ENCODE peak calls at places on chromosomes 11 and 22, in seven cellular contexts. One of them, this sample, is unnamed.
A peak's percentile ranks its signal among the peaks of the same experiment; 100 is the strongest.

GRCh38 chr22:46929046-46929688 is 166.7 kb downstream of the TBC1D22A start:
- DNase-seq in A549: no peak
- DNase-seq in CD4-positive, CD25-positive, alpha-beta regulatory T cell: no peak
- DNase-seq in naive thymus-derived CD4-positive, alpha-beta T cell: no peak
- DNase-seq in transverse colon: no peak
- DNase-seq in lung: no peak
- DNase-seq in right lobe of liver: no peak
- DNase-seq in this sample: no peak

GRCh38 chr11:94185387-94186084 is 56.9 kb downstream of the PANX1 start:
- DNase-seq in A549: no peak
- DNase-seq in CD4-positive, CD25-positive, alpha-beta regulatory T cell: no peak
- DNase-seq in naive thymus-derived CD4-positive, alpha-beta T cell: no peak
- DNase-seq in transverse colon: no peak
- DNase-seq in lung: no peak
- DNase-seq in right lobe of liver: no peak
- DNase-seq in this sample: no peak

GRCh38 chr11:92628401-92629292 is 340.8 kb upstream of the MTNR1B start:
- DNase-seq in A549: no peak
- DNase-seq in CD4-positive, CD25-positive, alpha-beta regulatory T cell: no peak
- DNase-seq in naive thymus-derived CD4-positive, alpha-beta T cell: no peak
- DNase-seq in transverse colon: no peak
- DNase-seq in lung: no peak
- DNase-seq in right lobe of liver: no peak
- DNase-seq in this sample: no peak

GRCh38 chr11:130070109-130070828 is 575 bp downstream of the APLP2 start:
- DNase-seq in A549: no peak
- DNase-seq in CD4-positive, CD25-positive, alpha-beta regulatory T cell: peak; percentile 47
- DNase-seq in naive thymus-derived CD4-positive, alpha-beta T cell: peak; percentile 22
- DNase-seq in transverse colon: peak; percentile 52
- DNase-seq in lung: peak; percentile 41
- DNase-seq in right lobe of liver: peak; percentile 59
- DNase-seq in this sample: peak; percentile 31

GRCh38 chr11:3056296-3057068 is 741 bp downstream of the CARS1 start:
- DNase-seq in A549: no peak
- DNase-seq in CD4-positive, CD25-positive, alpha-beta regulatory T cell: peak; percentile 8
- DNase-seq in naive thymus-derived CD4-positive, alpha-beta T cell: no peak
- DNase-seq in transverse colon: peak; percentile 37
- DNase-seq in lung: peak; percentile 44
- DNase-seq in right lobe of liver: peak; percentile 66
- DNase-seq in this sample: no peak

GRCh38 chr22:27108425-27109114 is 451.2 kb downstream of the MIAT start:
- DNase-seq in A549: peak; percentile 45
- DNase-seq in CD4-positive, CD25-positive, alpha-beta regulatory T cell: no peak
- DNase-seq in naive thymus-derived CD4-positive, alpha-beta T cell: no peak
- DNase-seq in transverse colon: peak; percentile 32
- DNase-seq in lung: no peak
- DNase-seq in right lobe of liver: no peak
- DNase-seq in this sample: no peak

GRCh38 chr11:21630934-21631478 is 561.9 kb upstream of the ANO5 start:
- DNase-seq in A549: no peak
- DNase-seq in CD4-positive, CD25-positive, alpha-beta regulatory T cell: no peak
- DNase-seq in naive thymus-derived CD4-positive, alpha-beta T cell: no peak
- DNase-seq in transverse colon: no peak
- DNase-seq in lung: no peak
- DNase-seq in right lobe of liver: no peak
- DNase-seq in this sample: no peak

GRCh38 chr11:130449246-130449990 is 973 bp downstream of the ADAMTS15 start:
- DNase-seq in A549: no peak
- DNase-seq in CD4-positive, CD25-positive, alpha-beta regulatory T cell: no peak
- DNase-seq in naive thymus-derived CD4-positive, alpha-beta T cell: no peak
- DNase-seq in transverse colon: no peak
- DNase-seq in lung: no peak
- DNase-seq in right lobe of liver: no peak
- DNase-seq in this sample: no peak

GRCh38 chr11:66046901-66047300 is 2.1 kb downstream of the GAL3ST3 start:
- DNase-seq in A549: no peak
- DNase-seq in CD4-positive, CD25-positive, alpha-beta regulatory T cell: no peak
- DNase-seq in naive thymus-derived CD4-positive, alpha-beta T cell: no peak
- DNase-seq in transverse colon: no peak
- DNase-seq in lung: no peak
- DNase-seq in right lobe of liver: no peak
- DNase-seq in this sample: no peak

GRCh38 chr22:46317646-46318045 is 17.9 kb upstream of the TRMU start:
- DNase-seq in A549: no peak
- DNase-seq in CD4-positive, CD25-positive, alpha-beta regulatory T cell: no peak
- DNase-seq in naive thymus-derived CD4-positive, alpha-beta T cell: no peak
- DNase-seq in transverse colon: no peak
- DNase-seq in lung: no peak
- DNase-seq in right lobe of liver: no peak
- DNase-seq in this sample: peak; percentile 0

GRCh38 chr11:106410902-106411301 is 333.4 kb downstream of the AASDHPPT start:
- DNase-seq in A549: no peak
- DNase-seq in CD4-positive, CD25-positive, alpha-beta regulatory T cell: no peak
- DNase-seq in naive thymus-derived CD4-positive, alpha-beta T cell: no peak
- DNase-seq in transverse colon: no peak
- DNase-seq in lung: no peak
- DNase-seq in right lobe of liver: no peak
- DNase-seq in this sample: no peak

GRCh38 chr11:2462986-2463765 is 18.4 kb downstream of the KCNQ1 start:
- DNase-seq in A549: no peak
- DNase-seq in CD4-positive, CD25-positive, alpha-beta regulatory T cell: no peak
- DNase-seq in naive thymus-derived CD4-positive, alpha-beta T cell: no peak
- DNase-seq in transverse colon: peak; percentile 87
- DNase-seq in lung: peak; percentile 86
- DNase-seq in right lobe of liver: no peak
- DNase-seq in this sample: no peak

GRCh38 chr11:9231848-9232177 is 33.3 kb downstream of the DENND5A start:
- DNase-seq in A549: no peak
- DNase-seq in CD4-positive, CD25-positive, alpha-beta regulatory T cell: no peak
- DNase-seq in naive thymus-derived CD4-positive, alpha-beta T cell: no peak
- DNase-seq in transverse colon: no peak
- DNase-seq in lung: no peak
- DNase-seq in right lobe of liver: no peak
- DNase-seq in this sample: no peak

GRCh38 chr11:134037093-134037908 is 31.6 kb upstream of the JAM3 start:
- DNase-seq in A549: peak; percentile 15
- DNase-seq in CD4-positive, CD25-positive, alpha-beta regulatory T cell: peak; percentile 48
- DNase-seq in naive thymus-derived CD4-positive, alpha-beta T cell: peak; percentile 33
- DNase-seq in transverse colon: peak; percentile 72
- DNase-seq in lung: peak; percentile 64
- DNase-seq in right lobe of liver: peak; percentile 69
- DNase-seq in this sample: peak; percentile 73

GRCh38 chr22:27748355-27749168 is 53.0 kb downstream of the MN1 start:
- DNase-seq in A549: no peak
- DNase-seq in CD4-positive, CD25-positive, alpha-beta regulatory T cell: no peak
- DNase-seq in naive thymus-derived CD4-positive, alpha-beta T cell: no peak
- DNase-seq in transverse colon: no peak
- DNase-seq in lung: no peak
- DNase-seq in right lobe of liver: no peak
- DNase-seq in this sample: no peak

GRCh38 chr11:61908730-61909622 is 8.4 kb downstream of the RAB3IL1 start:
- DNase-seq in A549: no peak
- DNase-seq in CD4-positive, CD25-positive, alpha-beta regulatory T cell: no peak
- DNase-seq in naive thymus-derived CD4-positive, alpha-beta T cell: no peak
- DNase-seq in transverse colon: peak; percentile 39
- DNase-seq in lung: no peak
- DNase-seq in right lobe of liver: peak; percentile 83
- DNase-seq in this sample: no peak

GRCh38 chr22:39209756-39210155 is 35.0 kb downstream of the PDGFB start:
- DNase-seq in A549: no peak
- DNase-seq in CD4-positive, CD25-positive, alpha-beta regulatory T cell: no peak
- DNase-seq in naive thymus-derived CD4-positive, alpha-beta T cell: no peak
- DNase-seq in transverse colon: no peak
- DNase-seq in lung: no peak
- DNase-seq in right lobe of liver: no peak
- DNase-seq in this sample: no peak

GRCh38 chr11:75279273-75279672 is 38.7 kb downstream of the TPBGL start:
- DNase-seq in A549: no peak
- DNase-seq in CD4-positive, CD25-positive, alpha-beta regulatory T cell: no peak
- DNase-seq in naive thymus-derived CD4-positive, alpha-beta T cell: no peak
- DNase-seq in transverse colon: no peak
- DNase-seq in lung: no peak
- DNase-seq in right lobe of liver: peak; percentile 13
- DNase-seq in this sample: no peak

GRCh38 chr22:41876275-41876674 is 38.6 kb downstream of the SHISA8 start:
- DNase-seq in A549: no peak
- DNase-seq in CD4-positive, CD25-positive, alpha-beta regulatory T cell: no peak
- DNase-seq in naive thymus-derived CD4-positive, alpha-beta T cell: no peak
- DNase-seq in transverse colon: no peak
- DNase-seq in lung: no peak
- DNase-seq in right lobe of liver: no peak
- DNase-seq in this sample: no peak

GRCh38 chr11:133947298-133947905 is 9.4 kb downstream of the IGSF9B start:
- DNase-seq in A549: peak; percentile 44
- DNase-seq in CD4-positive, CD25-positive, alpha-beta regulatory T cell: peak; percentile 70
- DNase-seq in naive thymus-derived CD4-positive, alpha-beta T cell: peak; percentile 61
- DNase-seq in transverse colon: no peak
- DNase-seq in lung: peak; percentile 36
- DNase-seq in right lobe of liver: no peak
- DNase-seq in this sample: peak; percentile 75

GRCh38 chr11:27496461-27496860 is 10.1 kb downstream of the LIN7C start:
- DNase-seq in A549: no peak
- DNase-seq in CD4-positive, CD25-positive, alpha-beta regulatory T cell: no peak
- DNase-seq in naive thymus-derived CD4-positive, alpha-beta T cell: no peak
- DNase-seq in transverse colon: no peak
- DNase-seq in lung: no peak
- DNase-seq in right lobe of liver: no peak
- DNase-seq in this sample: no peak

GRCh38 chr11:65593518-65594414 is 1.8 kb downstream of the KCNK7 start:
- DNase-seq in A549: no peak
- DNase-seq in CD4-positive, CD25-positive, alpha-beta regulatory T cell: peak; percentile 28
- DNase-seq in naive thymus-derived CD4-positive, alpha-beta T cell: no peak
- DNase-seq in transverse colon: peak; percentile 49
- DNase-seq in lung: no peak
- DNase-seq in right lobe of liver: no peak
- DNase-seq in this sample: no peak

GRCh38 chr11:13963949-13964770 is 1.6 kb downstream of the SPON1 start:
- DNase-seq in A549: no peak
- DNase-seq in CD4-positive, CD25-positive, alpha-beta regulatory T cell: no peak
- DNase-seq in naive thymus-derived CD4-positive, alpha-beta T cell: no peak
- DNase-seq in transverse colon: peak; percentile 62
- DNase-seq in lung: peak; percentile 34
- DNase-seq in right lobe of liver: peak; percentile 18
- DNase-seq in this sample: no peak

GRCh38 chr11:1200611-1201191 is 22.2 kb upstream of the MUC5B start:
- DNase-seq in A549: no peak
- DNase-seq in CD4-positive, CD25-positive, alpha-beta regulatory T cell: no peak
- DNase-seq in naive thymus-derived CD4-positive, alpha-beta T cell: no peak
- DNase-seq in transverse colon: peak; percentile 8
- DNase-seq in lung: no peak
- DNase-seq in right lobe of liver: peak; percentile 11
- DNase-seq in this sample: no peak

GRCh38 chr11:1348146-1348545 is 38.7 kb upstream of the TOLLIP start:
- DNase-seq in A549: no peak
- DNase-seq in CD4-positive, CD25-positive, alpha-beta regulatory T cell: no peak
- DNase-seq in naive thymus-derived CD4-positive, alpha-beta T cell: no peak
- DNase-seq in transverse colon: no peak
- DNase-seq in lung: no peak
- DNase-seq in right lobe of liver: no peak
- DNase-seq in this sample: no peak

GRCh38 chr11:61497876-61498275 is 10.7 kb upstream of the LRRC10B start:
- DNase-seq in A549: no peak
- DNase-seq in CD4-positive, CD25-positive, alpha-beta regulatory T cell: no peak
- DNase-seq in naive thymus-derived CD4-positive, alpha-beta T cell: no peak
- DNase-seq in transverse colon: no peak
- DNase-seq in lung: no peak
- DNase-seq in right lobe of liver: no peak
- DNase-seq in this sample: no peak

GRCh38 chr11:111476366-111476765 is 35.8 kb downstream of the BTG4 start:
- DNase-seq in A549: no peak
- DNase-seq in CD4-positive, CD25-positive, alpha-beta regulatory T cell: no peak
- DNase-seq in naive thymus-derived CD4-positive, alpha-beta T cell: no peak
- DNase-seq in transverse colon: no peak
- DNase-seq in lung: no peak
- DNase-seq in right lobe of liver: no peak
- DNase-seq in this sample: no peak

GRCh38 chr11:86442827-86443226 is 68.1 kb downstream of the CCDC81 start:
- DNase-seq in A549: no peak
- DNase-seq in CD4-positive, CD25-positive, alpha-beta regulatory T cell: no peak
- DNase-seq in naive thymus-derived CD4-positive, alpha-beta T cell: no peak
- DNase-seq in transverse colon: no peak
- DNase-seq in lung: no peak
- DNase-seq in right lobe of liver: no peak
- DNase-seq in this sample: no peak
- H3K27ac ChIP-seq in A549: no peak overlapping the region
- H3K27ac ChIP-seq in CD4-positive, CD25-positive, alpha-beta regulatory T cell: no peak overlapping the region
- H3K27ac ChIP-seq in naive thymus-derived CD4-positive, alpha-beta T cell: no peak overlapping the region
- H3K27ac ChIP-seq in transverse colon: no peak overlapping the region
- H3K27ac ChIP-seq in lung: no peak overlapping the region
- H3K27ac ChIP-seq in right lobe of liver: no peak overlapping the region
- H3K27ac ChIP-seq in this sample: no peak overlapping the region

DNA sequence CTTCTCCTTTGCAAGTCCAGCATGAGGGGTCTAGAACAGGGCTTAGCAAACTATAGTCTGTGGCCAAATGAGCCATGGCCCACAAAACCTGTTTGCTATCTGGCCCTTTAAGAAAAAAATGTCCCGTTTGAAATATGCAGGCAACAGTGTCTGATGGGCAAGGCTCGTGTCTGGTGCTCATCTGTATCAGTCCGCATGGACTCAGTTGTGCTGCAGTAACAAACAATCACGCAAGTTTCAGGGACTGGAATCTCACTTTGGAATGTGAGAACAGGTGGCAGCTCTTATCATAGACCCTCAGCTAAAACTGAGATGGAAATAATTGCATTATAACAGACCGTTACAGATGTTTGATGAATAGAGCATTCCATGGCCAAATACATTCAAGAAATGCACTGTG is 19.1 kb upstream of the PVALB start:
- DNase-seq in A549: no peak
- DNase-seq in CD4-positive, CD25-positive, alpha-beta regulatory T cell: no peak
- DNase-seq in naive thymus-derived CD4-positive, alpha-beta T cell: no peak
- DNase-seq in transverse colon: no peak
- DNase-seq in lung: no peak
- DNase-seq in right lobe of liver: no peak
- DNase-seq in this sample: no peak
- H3K4me1 ChIP-seq in A549: no peaks in the 10 kb centered on the region
- H3K4me1 ChIP-seq in CD4-positive, CD25-positive, alpha-beta regulatory T cell: no peaks in the 10 kb centered on the region
- H3K4me1 ChIP-seq in naive thymus-derived CD4-positive, alpha-beta T cell: peaks cover 4% of the 10 kb centered on the region
- H3K4me1 ChIP-seq in transverse colon: no peaks in the 10 kb centered on the region
- H3K4me1 ChIP-seq in lung: no peaks in the 10 kb centered on the region
- H3K4me1 ChIP-seq in right lobe of liver: no peaks in the 10 kb centered on the region
- H3K4me1 ChIP-seq in this sample: peaks cover 6% of the 10 kb centered on the region

GRCh38 chr11:116589402-116589801 is 183.4 kb downstream of the BUD13 start:
- DNase-seq in A549: no peak
- DNase-seq in CD4-positive, CD25-positive, alpha-beta regulatory T cell: no peak
- DNase-seq in naive thymus-derived CD4-positive, alpha-beta T cell: no peak
- DNase-seq in transverse colon: no peak
- DNase-seq in lung: no peak
- DNase-seq in right lobe of liver: no peak
- DNase-seq in this sample: no peak
- H3K27ac ChIP-seq in A549: no peak overlapping the region
- H3K27ac ChIP-seq in CD4-positive, CD25-positive, alpha-beta regulatory T cell: no peak overlapping the region
- H3K27ac ChIP-seq in naive thymus-derived CD4-positive, alpha-beta T cell: no peak overlapping the region
- H3K27ac ChIP-seq in transverse colon: no peak overlapping the region
- H3K27ac ChIP-seq in lung: no peak overlapping the region
- H3K27ac ChIP-seq in right lobe of liver: no peak overlapping the region
- H3K27ac ChIP-seq in this sample: no peak overlapping the region

DNA sequence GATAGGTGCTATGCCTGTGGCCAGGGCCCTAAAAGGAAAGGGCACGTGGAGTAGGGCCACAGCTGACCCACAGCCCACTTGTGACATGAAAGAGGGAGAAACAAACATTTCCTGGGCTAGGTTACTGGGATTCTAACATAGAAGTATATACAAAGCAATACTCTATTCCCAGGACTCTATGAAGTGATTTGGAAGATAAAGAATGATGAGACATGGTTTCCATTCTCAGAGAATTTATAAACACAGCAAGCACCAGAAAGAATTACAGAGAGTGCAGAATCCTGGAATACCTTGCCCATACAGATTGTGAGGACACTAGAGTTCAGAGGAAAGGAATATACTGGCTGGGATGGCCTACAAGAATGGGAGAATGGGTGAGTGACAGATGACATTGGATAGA is 86.4 kb downstream of the KIRREL3 start:
- DNase-seq in A549: no peak
- DNase-seq in CD4-positive, CD25-positive, alpha-beta regulatory T cell: no peak
- DNase-seq in naive thymus-derived CD4-positive, alpha-beta T cell: no peak
- DNase-seq in transverse colon: no peak
- DNase-seq in lung: no peak
- DNase-seq in right lobe of liver: no peak
- DNase-seq in this sample: no peak
- H3K4me1 ChIP-seq in A549: peaks cover 36% of the 10 kb centered on the region
- H3K4me1 ChIP-seq in CD4-positive, CD25-positive, alpha-beta regulatory T cell: no peaks in the 10 kb centered on the region
- H3K4me1 ChIP-seq in naive thymus-derived CD4-positive, alpha-beta T cell: no peaks in the 10 kb centered on the region
- H3K4me1 ChIP-seq in transverse colon: no peaks in the 10 kb centered on the region
- H3K4me1 ChIP-seq in lung: no peaks in the 10 kb centered on the region
- H3K4me1 ChIP-seq in right lobe of liver: no peaks in the 10 kb centered on the region
- H3K4me1 ChIP-seq in this sample: no peaks in the 10 kb centered on the region